ENCODE peak calls at places on chromosome 10, in ten cellular contexts. S, L, X, E, P, J, C, B, M and T are unnamed samples.

GRCh38 chr10:59244871-59245270 is 68.4 kb downstream of the PHYHIPL start:
- DNase-seq in S (no peak), L (no peak), X (no peak), E (no peak), P (no peak), J (no peak), C (no peak), B (no peak), M (no peak), T (no peak)

GRCh38 chr10:87177-88080 is 38.3 kb upstream of the TUBB8 start:
- DNase-seq in S (no peak), L (no peak), X (no peak), E (no peak), P (no peak), J (no peak), C (no peak), B (no peak), M (no peak), T (no peak)

GRCh38 chr10:58424176-58424575 is 39.0 kb downstream of the TFAM start:
- DNase-seq in S (no peak), L (no peak), X (no peak), E (no peak), P (no peak), J (no peak), C (no peak), B (no peak), M (no peak), T (no peak)

GRCh38 chr10:101468159-101468558 is 114.2 kb downstream of the BTRC start:
- DNase-seq in S (no peak), L (no peak), X (no peak), E (no peak), P (no peak), J (no peak), C (no peak), B (no peak), M (no peak), T (no peak)

GRCh38 chr10:3525832-3526449 is 259.1 kb downstream of the KLF6 start:
- DNase-seq in S (no peak), L (no peak), X (no peak), E (peak), P (no peak), J (peak), C (no peak), B (no peak), M (no peak), T (no peak)

GRCh38 chr10:33496096-33496495 is 161.6 kb upstream of the NRP1 start:
- DNase-seq in S (no peak), L (no peak), X (no peak), E (no peak), P (no peak), J (no peak), C (no peak), B (no peak), M (no peak), T (no peak)

GRCh38 chr10:91345716-91346115 is 64.4 kb upstream of the HECTD2 start:
- DNase-seq in S (no peak), L (no peak), X (no peak), E (no peak), P (no peak), J (no peak), C (no peak), B (no peak), M (no peak), T (no peak)

GRCh38 chr10:2990764-2991163 is 76.6 kb upstream of the PFKP start:
- DNase-seq in S (no peak), L (no peak), X (no peak), E (no peak), P (no peak), J (no peak), C (no peak), B (no peak), M (no peak), T (no peak)

GRCh38 chr10:79400567-79401004 is 44.8 kb downstream of the ZCCHC24 start:
- DNase-seq in S (no peak), L (peak), X (no peak), E (no peak), P (peak), J (no peak), C (peak), B (peak), M (no peak), T (no peak)

GRCh38 chr10:132115736-132116135 is 50.0 kb downstream of the JAKMIP3 start:
- DNase-seq in S (no peak), L (no peak), X (no peak), E (no peak), P (no peak), J (no peak), C (no peak), B (no peak), M (no peak), T (no peak)

GRCh38 chr10:7359954-7360353 is 50.9 kb downstream of the SFMBT2 start:
- DNase-seq in S (no peak), L (no peak), X (no peak), E (no peak), P (no peak), J (no peak), C (no peak), B (no peak), M (no peak), T (no peak)

GRCh38 chr10:22702348-22702747 is 12.0 kb downstream of the PIP4K2A start:
- DNase-seq in S (no peak), L (no peak), X (no peak), E (no peak), P (no peak), J (no peak), C (no peak), B (no peak), M (no peak), T (no peak)

GRCh38 chr10:31032515-31033132 is 959 bp upstream of the ZNF438 start:
- DNase-seq in S (no peak), L (no peak), X (no peak), E (no peak), P (no peak), J (no peak), C (no peak), B (no peak), M (no peak), T (no peak)

GRCh38 chr10:100109670-100110069 is 28.0 kb upstream of the CPN1 start:
- DNase-seq in S (no peak), L (no peak), X (no peak), E (no peak), P (peak), J (no peak), C (no peak), B (no peak), M (no peak), T (no peak)

GRCh38 chr10:16933799-16934198 is 116.6 kb upstream of the RSU1 start:
- DNase-seq in S (no peak), L (no peak), X (no peak), E (no peak), P (no peak), J (no peak), C (peak), B (no peak), M (no peak), T (no peak)

GRCh38 chr10:112783653-112784426 is 166.2 kb upstream of the TCF7L2 start:
- DNase-seq in S (no peak), L (no peak), X (no peak), E (no peak), P (no peak), J (no peak), C (no peak), B (no peak), M (no peak), T (no peak)

GRCh38 chr10:123404357-123404756 is 250.2 kb downstream of the BUB3 start:
- DNase-seq in S (no peak), L (no peak), X (no peak), E (no peak), P (no peak), J (no peak), C (no peak), B (no peak), M (no peak), T (no peak)

GRCh38 chr10:50422259-50422658 is 170.9 kb upstream of the ASAH2 start:
- DNase-seq in S (no peak), L (no peak), X (no peak), E (no peak), P (no peak), J (no peak), C (no peak), B (no peak), M (no peak), T (no peak)

GRCh38 chr10:116014859-116015258 is 258.1 kb downstream of the GFRA1 start:
- DNase-seq in S (no peak), L (no peak), X (no peak), E (no peak), P (no peak), J (no peak), C (no peak), B (no peak), M (no peak), T (no peak)

GRCh38 chr10:90745565-90745964 is 112.3 kb downstream of the HTR7 start:
- DNase-seq in S (no peak), L (no peak), X (no peak), E (no peak), P (no peak), J (no peak), C (no peak), B (no peak), M (no peak), T (no peak)

GRCh38 chr10:132793871-132794849 is 8.2 kb upstream of the NKX6-2 start:
- DNase-seq in S (no peak), L (no peak), X (no peak), E (no peak), P (no peak), J (no peak), C (no peak), B (no peak), M (no peak), T (no peak)

GRCh38 chr10:51001587-51001986 is 72.7 kb upstream of the PRKG1 start:
- DNase-seq in S (no peak), L (no peak), X (no peak), E (no peak), P (no peak), J (no peak), C (no peak), B (no peak), M (no peak), T (no peak)

GRCh38 chr10:86803156-86803555 is 46.7 kb downstream of the BMPR1A start:
- DNase-seq in S (no peak), L (no peak), X (no peak), E (no peak), P (no peak), J (no peak), C (no peak), B (no peak), M (no peak), T (no peak)

GRCh38 chr10:113732966-113733365 is 18.5 kb upstream of the PLEKHS1 start:
- DNase-seq in S (no peak), L (no peak), X (no peak), E (no peak), P (no peak), J (no peak), C (no peak), B (no peak), M (no peak), T (no peak)

GRCh38 chr10:15879663-15880062 is 19.4 kb upstream of the MINDY3 start:
- DNase-seq in S (no peak), L (no peak), X (no peak), E (no peak), P (no peak), J (no peak), C (no peak), B (no peak), M (no peak), T (no peak)

GRCh38 chr10:122420624-122421007 is 33.8 kb upstream of the ARMS2 start:
- DNase-seq in S (no peak), L (no peak), X (no peak), E (no peak), P (no peak), J (no peak), C (no peak), B (no peak), M (no peak), T (no peak)

GRCh38 chr10:1648648-1649047 is 88.7 kb downstream of the ADARB2 start:
- DNase-seq in S (no peak), L (no peak), X (no peak), E (no peak), P (no peak), J (no peak), C (peak), B (no peak), M (no peak), T (no peak)

GRCh38 chr10:5788969-5789368 is 24.3 kb downstream of the GDI2 start:
- DNase-seq in S (no peak), L (no peak), X (no peak), E (no peak), P (no peak), J (no peak), C (no peak), B (no peak), M (no peak), T (no peak)

GRCh38 chr10:102413806-102414561 is 4.6 kb downstream of the PSD start:
- DNase-seq in S (no peak), L (no peak), X (no peak), E (no peak), P (no peak), J (no peak), C (no peak), B (no peak), M (no peak), T (no peak)

GRCh38 chr10:129850790-129851189 is 113.3 kb downstream of the EBF3 start:
- DNase-seq in S (no peak), L (no peak), X (no peak), E (no peak), P (no peak), J (no peak), C (no peak), B (no peak), M (no peak), T (no peak)

GRCh38 chr10:78405231-78405630 is 371.6 kb downstream of the RPS24 start:
- DNase-seq in S (no peak), L (no peak), X (no peak), E (no peak), P (no peak), J (no peak), C (no peak), B (no peak), M (no peak), T (no peak)

GRCh38 chr10:6101181-6101580 is 12.3 kb downstream of the RBM17 start:
- DNase-seq in S (no peak), L (no peak), X (no peak), E (no peak), P (no peak), J (no peak), C (no peak), B (no peak), M (no peak), T (no peak)

GRCh38 chr10:70479161-70479531 is 579 bp downstream of the PALD1 start:
- DNase-seq in S (no peak), L (no peak), X (no peak), E (no peak), P (no peak), J (no peak), C (no peak), B (no peak), M (no peak), T (no peak)

GRCh38 chr10:26960308-26960707 is 99.5 kb upstream of the ABI1 start:
- DNase-seq in S (no peak), L (no peak), X (no peak), E (no peak), P (no peak), J (no peak), C (no peak), B (no peak), M (no peak), T (no peak)